ENCODE peak calls at places on chromosomes 7 and 10, in eight cellular contexts. L is fibroblast of lung, B is kidney, U is ovary, X is suprapubic skin, F is astrocyte, V is tibial artery, H is colonic mucosa. T is an unnamed sample.
A peak's percentile ranks its signal among the peaks of the same experiment; 100 is the strongest.

GRCh38 chr10:34244787-34245484 is 570.2 kb downstream of the PARD3 start:
- DNase-seq in U (no peak), B (no peak), F (no peak), X (no peak), L (no peak), V (no peak), H (no peak), T (no peak)

GRCh38 chr10:130745251-130745650 is 566.3 kb downstream of the TCERG1L start:
- DNase-seq in X (peak; percentile 47), B (peak; percentile 22), L (no peak), H (no peak), V (no peak), U (no peak), F (no peak), T (no peak)

GRCh38 chr7:4868493-4868892 is 6.7 kb upstream of the PAPOLB start:
- DNase-seq in F (no peak), L (no peak), B (no peak), V (no peak), X (peak; percentile 40), H (no peak), U (no peak), T (no peak)

GRCh38 chr10:65611592-65611991 is 1314.2 kb upstream of the LRRTM3 start:
- DNase-seq in L (peak; percentile 84), F (no peak), X (no peak), V (no peak), B (no peak), H (no peak), U (no peak), T (no peak)

GRCh38 chr10:94324609-94325233 is 38.0 kb downstream of the NOC3L start:
- DNase-seq in H (no peak), F (no peak), U (no peak), B (no peak), X (no peak), L (no peak), V (no peak), T (no peak)

GRCh38 chr10:37865957-37866671 is 8.7 kb upstream of the ZNF248 start:
- DNase-seq in H (no peak), V (no peak), B (no peak), U (no peak), X (no peak), L (no peak), F (no peak), T (no peak)

GRCh38 chr10:14009315-14010082 is 321.2 kb downstream of the FRMD4A start:
- DNase-seq in F (peak; percentile 93), V (no peak), H (no peak), B (no peak), L (peak; percentile 50), X (no peak), U (no peak), T (no peak)

GRCh38 chr7:44286182-44286617 is 39.2 kb downstream of the CAMK2B start:
- DNase-seq in F (no peak), V (no peak), U (peak; percentile 10), H (no peak), X (peak; percentile 69), L (no peak), B (no peak), T (no peak)

GRCh38 chr10:43892062-43892765 is 243.5 kb upstream of the ZNF32 start:
- DNase-seq in B (no peak), X (no peak), H (no peak), L (peak; percentile 22), U (no peak), F (peak; percentile 54), V (no peak), T (no peak)

GRCh38 chr7:128879939-128880746 is 17.5 kb downstream of the ATP6V1F start:
- DNase-seq in X (no peak), U (peak; percentile 62), B (peak; percentile 69), F (peak; percentile 37), L (peak; percentile 52), H (peak; percentile 67), V (no peak), T (peak; percentile 61)

GRCh38 chr10:20748551-20748950 is 148.6 kb downstream of the NEBL start:
- DNase-seq in U (no peak), X (no peak), V (no peak), L (no peak), H (no peak), B (no peak), F (no peak), T (no peak)

GRCh38 chr7:121504478-121504877 is 108.4 kb upstream of the FAM3C start:
- DNase-seq in U (no peak), F (peak; percentile 91), V (peak; percentile 28), B (no peak), L (peak; percentile 72), H (no peak), X (no peak), T (no peak)

DNA sequence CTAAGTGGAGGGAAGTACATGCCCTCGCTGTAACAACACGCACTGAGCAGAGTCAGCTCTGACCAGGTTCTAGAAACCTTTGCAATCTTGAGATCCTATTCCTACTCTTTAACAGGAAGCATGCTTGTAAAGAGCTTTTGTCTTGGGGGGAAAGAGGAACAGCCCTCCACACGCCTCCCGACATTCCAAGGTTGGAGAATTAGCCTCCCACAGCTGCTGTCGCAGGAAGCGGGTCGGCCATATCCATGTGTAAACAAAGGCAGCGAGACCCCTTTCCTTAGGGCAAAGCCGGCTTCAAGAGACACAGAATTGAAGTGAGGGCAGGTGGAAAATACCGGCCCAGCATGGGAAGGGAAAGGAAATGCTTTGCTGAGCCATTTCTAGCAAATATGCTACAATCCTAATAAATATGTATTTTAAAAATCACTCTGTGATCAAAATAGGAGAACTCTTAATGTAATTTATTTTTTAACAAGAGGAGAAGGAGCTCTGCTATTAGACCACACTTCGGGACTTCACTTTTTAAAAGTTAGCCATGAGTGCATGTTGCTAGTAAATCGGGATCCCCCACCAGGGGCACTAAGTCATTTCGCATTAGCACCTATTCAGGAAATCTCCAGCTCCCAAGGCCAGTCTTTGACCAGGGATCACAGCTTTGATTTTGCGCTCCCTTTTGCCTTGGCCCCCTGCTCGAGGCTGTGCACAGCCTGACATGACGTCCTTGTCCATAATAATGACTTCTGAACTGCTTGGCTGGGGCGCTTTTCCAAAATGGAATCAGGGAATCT is 55.9 kb downstream of the FAM204A start:
- DNase-seq in U (no peak), L (no peak), V (no peak), B (no peak), H (no peak), F (no peak), X (no peak), T (no peak)
- TF ChIP-seq CTCF in U (no peak), L (no peak), V (no peak), B (no peak), H (no peak), F (no peak), X (no peak), T (no peak)

DNA sequence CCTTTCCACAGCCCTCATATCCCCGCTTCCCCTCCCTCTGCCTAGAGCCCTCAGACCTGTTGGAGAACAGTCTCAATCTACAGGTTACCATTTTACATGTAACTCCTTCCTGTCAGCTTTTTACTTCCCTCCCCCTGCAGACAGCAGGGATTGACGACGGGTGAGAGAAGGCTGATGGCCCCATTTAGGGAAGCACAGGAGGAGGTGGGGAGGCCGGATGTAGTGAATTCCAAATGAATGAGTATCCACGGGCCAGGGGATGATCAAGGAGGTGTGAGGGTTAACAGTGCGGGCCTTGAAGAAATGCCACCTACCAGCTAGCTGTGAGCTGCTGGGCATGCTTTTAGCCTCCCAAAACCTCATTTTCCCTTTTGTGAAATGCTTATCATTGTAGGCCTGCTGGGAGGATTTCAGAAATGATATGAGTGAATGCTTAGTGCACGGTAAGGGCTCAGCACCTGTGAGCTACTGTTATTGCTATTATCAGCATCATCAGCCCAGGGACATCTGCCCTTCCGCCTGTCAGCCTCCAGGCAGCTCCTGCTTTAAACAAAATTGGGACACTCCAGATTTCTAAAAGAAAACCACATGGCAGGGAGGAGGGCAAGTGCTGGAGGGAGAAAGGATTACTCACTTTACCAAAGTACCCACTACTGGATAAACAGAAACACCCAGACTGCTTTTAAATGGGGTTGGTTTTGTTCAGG is 6.5 kb upstream of the NANOS1 start:
- DNase-seq in L (peak; percentile 72), X (no peak), V (no peak), H (no peak), B (no peak), U (no peak), F (peak; percentile 59), T (no peak)
- H3K4me1 ChIP-seq in L (peaks cover 15% of the 10 kb centered on the region), X (peaks cover 27% of the 10 kb centered on the region), V (peaks cover 40% of the 10 kb centered on the region), H (no peaks in the 10 kb centered on the region), B (no peaks in the 10 kb centered on the region), U (no peaks in the 10 kb centered on the region), F (peaks cover 44% of the 10 kb centered on the region), T (no peaks in the 10 kb centered on the region)

GRCh38 chr7:68336534-68336933 is 1261.7 kb upstream of the AUTS2 start:
- DNase-seq in H (no peak), F (no peak), B (no peak), L (no peak), V (no peak), U (no peak), X (no peak), T (no peak)
- H3K4me3 ChIP-seq in H (no peak overlapping the region), F (no peak overlapping the region), B (no peak overlapping the region), L (no peak overlapping the region), V (no peak overlapping the region), U (no peak overlapping the region), X (no peak overlapping the region), T (no peak overlapping the region)

GRCh38 chr7:63112764-63113712 is 885.6 kb upstream of the ZNF722 start:
- DNase-seq in B (no peak), F (no peak), U (no peak), V (no peak), L (no peak), H (no peak), X (no peak), T (no peak)
- TF ChIP-seq CTCF in B (no peak), F (no peak), U (no peak), V (no peak), L (no peak), H (no peak), X (no peak), T (no peak)

GRCh38 chr7:3695602-3696001 is 394.6 kb downstream of the SDK1 start:
- DNase-seq in F (no peak), X (no peak), U (no peak), L (peak; percentile 9), B (no peak), H (no peak), V (no peak), T (no peak)
- H3K4me1 ChIP-seq in F (no peaks in the 10 kb centered on the region), X (no peaks in the 10 kb centered on the region), U (no peaks in the 10 kb centered on the region), L (no peaks in the 10 kb centered on the region), B (no peaks in the 10 kb centered on the region), H (no peaks in the 10 kb centered on the region), V (no peaks in the 10 kb centered on the region), T (no peaks in the 10 kb centered on the region)